ENCODE peak calls at places on chromosomes 1 and 21, in ten cellular contexts. One of them, this sample, is unnamed.

GRCh38 chr1:84997667-84998600 is 1.0 kb upstream of the MCOLN2 start:
- DNase-seq in T-cell: no peak
- DNase-seq in GM04504: no peak
- DNase-seq in stimulated activated CD8-positive, alpha-beta memory T cell treated with anti-CD3 and anti-CD28 coated beads, Interleukin-7, amount 100 ng/mL, for 1 hour: no peak
- DNase-seq in GM12891: no peak
- DNase-seq in nephron progenitor cell: peak; percentile 52
- DNase-seq in left ventricle myocardium superior: peak; percentile 30
- DNase-seq in adipocyte: peak; percentile 48
- DNase-seq in ELR: peak; percentile 34
- DNase-seq in activated CD8-positive, alpha-beta memory T cell treated with anti-CD3 and anti-CD28 coated beads for 4 hours: no peak
- DNase-seq in this sample: no peak

GRCh38 chr1:17200756-17201155 is 4.2 kb upstream of the PADI1 start:
- DNase-seq in T-cell: no peak
- DNase-seq in GM04504: no peak
- DNase-seq in stimulated activated CD8-positive, alpha-beta memory T cell treated with anti-CD3 and anti-CD28 coated beads, Interleukin-7, amount 100 ng/mL, for 1 hour: no peak
- DNase-seq in GM12891: no peak
- DNase-seq in nephron progenitor cell: no peak
- DNase-seq in left ventricle myocardium superior: no peak
- DNase-seq in adipocyte: no peak
- DNase-seq in ELR: no peak
- DNase-seq in activated CD8-positive, alpha-beta memory T cell treated with anti-CD3 and anti-CD28 coated beads for 4 hours: no peak
- DNase-seq in this sample: no peak

GRCh38 chr1:235060607-235061470 is 67.8 kb downstream of the TOMM20 start:
- DNase-seq in T-cell: no peak
- DNase-seq in GM04504: no peak
- DNase-seq in stimulated activated CD8-positive, alpha-beta memory T cell treated with anti-CD3 and anti-CD28 coated beads, Interleukin-7, amount 100 ng/mL, for 1 hour: no peak
- DNase-seq in GM12891: no peak
- DNase-seq in nephron progenitor cell: no peak
- DNase-seq in left ventricle myocardium superior: no peak
- DNase-seq in adipocyte: peak; percentile 38
- DNase-seq in ELR: no peak
- DNase-seq in activated CD8-positive, alpha-beta memory T cell treated with anti-CD3 and anti-CD28 coated beads for 4 hours: no peak
- DNase-seq in this sample: peak; percentile 75

GRCh38 chr1:162389971-162390370 is 8.4 kb downstream of the C1orf226 start:
- DNase-seq in T-cell: no peak
- DNase-seq in GM04504: no peak
- DNase-seq in stimulated activated CD8-positive, alpha-beta memory T cell treated with anti-CD3 and anti-CD28 coated beads, Interleukin-7, amount 100 ng/mL, for 1 hour: no peak
- DNase-seq in GM12891: no peak
- DNase-seq in nephron progenitor cell: no peak
- DNase-seq in left ventricle myocardium superior: no peak
- DNase-seq in adipocyte: no peak
- DNase-seq in ELR: no peak
- DNase-seq in activated CD8-positive, alpha-beta memory T cell treated with anti-CD3 and anti-CD28 coated beads for 4 hours: no peak
- DNase-seq in this sample: no peak

GRCh38 chr1:113684153-113684541 is 75.1 kb downstream of the PHTF1 start:
- DNase-seq in T-cell: no peak
- DNase-seq in GM04504: peak; percentile 21
- DNase-seq in stimulated activated CD8-positive, alpha-beta memory T cell treated with anti-CD3 and anti-CD28 coated beads, Interleukin-7, amount 100 ng/mL, for 1 hour: no peak
- DNase-seq in GM12891: no peak
- DNase-seq in nephron progenitor cell: no peak
- DNase-seq in left ventricle myocardium superior: peak; percentile 78
- DNase-seq in adipocyte: peak; percentile 22
- DNase-seq in ELR: no peak
- DNase-seq in activated CD8-positive, alpha-beta memory T cell treated with anti-CD3 and anti-CD28 coated beads for 4 hours: no peak
- DNase-seq in this sample: peak; percentile 86

GRCh38 chr1:143735764-143736461 is 235.9 kb downstream of the FAM72C start:
- DNase-seq in T-cell: no peak
- DNase-seq in GM04504: no peak
- DNase-seq in stimulated activated CD8-positive, alpha-beta memory T cell treated with anti-CD3 and anti-CD28 coated beads, Interleukin-7, amount 100 ng/mL, for 1 hour: no peak
- DNase-seq in GM12891: no peak
- DNase-seq in nephron progenitor cell: no peak
- DNase-seq in left ventricle myocardium superior: peak; percentile 25
- DNase-seq in adipocyte: peak; percentile 10
- DNase-seq in ELR: peak; percentile 8
- DNase-seq in activated CD8-positive, alpha-beta memory T cell treated with anti-CD3 and anti-CD28 coated beads for 4 hours: no peak
- DNase-seq in this sample: no peak

GRCh38 chr1:7471836-7472235 is 299.3 kb upstream of the VAMP3 start:
- DNase-seq in T-cell: no peak
- DNase-seq in GM04504: peak; percentile 66
- DNase-seq in stimulated activated CD8-positive, alpha-beta memory T cell treated with anti-CD3 and anti-CD28 coated beads, Interleukin-7, amount 100 ng/mL, for 1 hour: no peak
- DNase-seq in GM12891: no peak
- DNase-seq in nephron progenitor cell: no peak
- DNase-seq in left ventricle myocardium superior: no peak
- DNase-seq in adipocyte: peak; percentile 83
- DNase-seq in ELR: peak; percentile 78
- DNase-seq in activated CD8-positive, alpha-beta memory T cell treated with anti-CD3 and anti-CD28 coated beads for 4 hours: no peak
- DNase-seq in this sample: peak; percentile 56

GRCh38 chr1:14869197-14869596 is 270.7 kb downstream of the KAZN start:
- DNase-seq in T-cell: no peak
- DNase-seq in GM04504: no peak
- DNase-seq in stimulated activated CD8-positive, alpha-beta memory T cell treated with anti-CD3 and anti-CD28 coated beads, Interleukin-7, amount 100 ng/mL, for 1 hour: no peak
- DNase-seq in GM12891: no peak
- DNase-seq in nephron progenitor cell: no peak
- DNase-seq in left ventricle myocardium superior: no peak
- DNase-seq in adipocyte: peak; percentile 7
- DNase-seq in ELR: peak; percentile 3
- DNase-seq in activated CD8-positive, alpha-beta memory T cell treated with anti-CD3 and anti-CD28 coated beads for 4 hours: no peak
- DNase-seq in this sample: no peak

GRCh38 chr1:89844860-89845259 is 24.0 kb downstream of the LRRC8D start:
- DNase-seq in T-cell: no peak
- DNase-seq in GM04504: no peak
- DNase-seq in stimulated activated CD8-positive, alpha-beta memory T cell treated with anti-CD3 and anti-CD28 coated beads, Interleukin-7, amount 100 ng/mL, for 1 hour: no peak
- DNase-seq in GM12891: no peak
- DNase-seq in nephron progenitor cell: no peak
- DNase-seq in left ventricle myocardium superior: no peak
- DNase-seq in adipocyte: no peak
- DNase-seq in ELR: no peak
- DNase-seq in activated CD8-positive, alpha-beta memory T cell treated with anti-CD3 and anti-CD28 coated beads for 4 hours: no peak
- DNase-seq in this sample: no peak

GRCh38 chr1:93416183-93416582 is 31.7 kb upstream of the FNBP1L start:
- DNase-seq in T-cell: no peak
- DNase-seq in GM04504: no peak
- DNase-seq in stimulated activated CD8-positive, alpha-beta memory T cell treated with anti-CD3 and anti-CD28 coated beads, Interleukin-7, amount 100 ng/mL, for 1 hour: no peak
- DNase-seq in GM12891: no peak
- DNase-seq in nephron progenitor cell: no peak
- DNase-seq in left ventricle myocardium superior: no peak
- DNase-seq in adipocyte: no peak
- DNase-seq in ELR: no peak
- DNase-seq in activated CD8-positive, alpha-beta memory T cell treated with anti-CD3 and anti-CD28 coated beads for 4 hours: no peak
- DNase-seq in this sample: no peak

GRCh38 chr1:24910751-24911650 is 19.1 kb downstream of the RUNX3 start:
- DNase-seq in T-cell: peak; percentile 43
- DNase-seq in GM04504: no peak
- DNase-seq in stimulated activated CD8-positive, alpha-beta memory T cell treated with anti-CD3 and anti-CD28 coated beads, Interleukin-7, amount 100 ng/mL, for 1 hour: peak; percentile 66
- DNase-seq in GM12891: no peak
- DNase-seq in nephron progenitor cell: peak; percentile 4
- DNase-seq in left ventricle myocardium superior: no peak
- DNase-seq in adipocyte: no peak
- DNase-seq in ELR: peak; percentile 56
- DNase-seq in activated CD8-positive, alpha-beta memory T cell treated with anti-CD3 and anti-CD28 coated beads for 4 hours: peak; percentile 72
- DNase-seq in this sample: peak; percentile 14

GRCh38 chr1:61609040-61609439 is 115.9 kb downstream of the TM2D1 start:
- DNase-seq in T-cell: no peak
- DNase-seq in GM04504: no peak
- DNase-seq in stimulated activated CD8-positive, alpha-beta memory T cell treated with anti-CD3 and anti-CD28 coated beads, Interleukin-7, amount 100 ng/mL, for 1 hour: no peak
- DNase-seq in GM12891: no peak
- DNase-seq in nephron progenitor cell: no peak
- DNase-seq in left ventricle myocardium superior: no peak
- DNase-seq in adipocyte: no peak
- DNase-seq in ELR: no peak
- DNase-seq in activated CD8-positive, alpha-beta memory T cell treated with anti-CD3 and anti-CD28 coated beads for 4 hours: no peak
- DNase-seq in this sample: no peak

GRCh38 chr1:223662943-223663342 is 2.6 kb downstream of the CAPN8 start:
- DNase-seq in T-cell: no peak
- DNase-seq in GM04504: no peak
- DNase-seq in stimulated activated CD8-positive, alpha-beta memory T cell treated with anti-CD3 and anti-CD28 coated beads, Interleukin-7, amount 100 ng/mL, for 1 hour: no peak
- DNase-seq in GM12891: no peak
- DNase-seq in nephron progenitor cell: no peak
- DNase-seq in left ventricle myocardium superior: no peak
- DNase-seq in adipocyte: no peak
- DNase-seq in ELR: no peak
- DNase-seq in activated CD8-positive, alpha-beta memory T cell treated with anti-CD3 and anti-CD28 coated beads for 4 hours: no peak
- DNase-seq in this sample: no peak

GRCh38 chr21:41816583-41817165 is 49.8 kb upstream of the RIPK4 start:
- DNase-seq in T-cell: peak; percentile 40
- DNase-seq in GM04504: peak; percentile 24
- DNase-seq in stimulated activated CD8-positive, alpha-beta memory T cell treated with anti-CD3 and anti-CD28 coated beads, Interleukin-7, amount 100 ng/mL, for 1 hour: peak; percentile 15
- DNase-seq in GM12891: peak; percentile 91
- DNase-seq in nephron progenitor cell: peak; percentile 73
- DNase-seq in left ventricle myocardium superior: peak; percentile 76
- DNase-seq in adipocyte: peak; percentile 77
- DNase-seq in ELR: peak; percentile 62
- DNase-seq in activated CD8-positive, alpha-beta memory T cell treated with anti-CD3 and anti-CD28 coated beads for 4 hours: peak; percentile 7
- DNase-seq in this sample: peak; percentile 84

GRCh38 chr1:2471587-2472001 is 4.5 kb upstream of the PLCH2 start:
- DNase-seq in T-cell: no peak
- DNase-seq in GM04504: no peak
- DNase-seq in stimulated activated CD8-positive, alpha-beta memory T cell treated with anti-CD3 and anti-CD28 coated beads, Interleukin-7, amount 100 ng/mL, for 1 hour: no peak
- DNase-seq in GM12891: no peak
- DNase-seq in nephron progenitor cell: no peak
- DNase-seq in left ventricle myocardium superior: no peak
- DNase-seq in adipocyte: no peak
- DNase-seq in ELR: no peak
- DNase-seq in activated CD8-positive, alpha-beta memory T cell treated with anti-CD3 and anti-CD28 coated beads for 4 hours: no peak
- DNase-seq in this sample: no peak

GRCh38 chr1:118275716-118276115 is 90.7 kb upstream of the SPAG17 start:
- DNase-seq in T-cell: no peak
- DNase-seq in GM04504: no peak
- DNase-seq in stimulated activated CD8-positive, alpha-beta memory T cell treated with anti-CD3 and anti-CD28 coated beads, Interleukin-7, amount 100 ng/mL, for 1 hour: no peak
- DNase-seq in GM12891: no peak
- DNase-seq in nephron progenitor cell: no peak
- DNase-seq in left ventricle myocardium superior: no peak
- DNase-seq in adipocyte: no peak
- DNase-seq in ELR: no peak
- DNase-seq in activated CD8-positive, alpha-beta memory T cell treated with anti-CD3 and anti-CD28 coated beads for 4 hours: no peak
- DNase-seq in this sample: no peak

GRCh38 chr1:228109962-228110488 is 926 bp upstream of the MRPL55 start:
- DNase-seq in T-cell: no peak
- DNase-seq in GM04504: no peak
- DNase-seq in stimulated activated CD8-positive, alpha-beta memory T cell treated with anti-CD3 and anti-CD28 coated beads, Interleukin-7, amount 100 ng/mL, for 1 hour: no peak
- DNase-seq in GM12891: no peak
- DNase-seq in nephron progenitor cell: no peak
- DNase-seq in left ventricle myocardium superior: no peak
- DNase-seq in adipocyte: peak; percentile 39
- DNase-seq in ELR: peak; percentile 43
- DNase-seq in activated CD8-positive, alpha-beta memory T cell treated with anti-CD3 and anti-CD28 coated beads for 4 hours: no peak
- DNase-seq in this sample: peak; percentile 63

GRCh38 chr1:240111558-240111957 is 19.9 kb downstream of the FMN2 start:
- DNase-seq in T-cell: no peak
- DNase-seq in GM04504: no peak
- DNase-seq in stimulated activated CD8-positive, alpha-beta memory T cell treated with anti-CD3 and anti-CD28 coated beads, Interleukin-7, amount 100 ng/mL, for 1 hour: no peak
- DNase-seq in GM12891: no peak
- DNase-seq in nephron progenitor cell: no peak
- DNase-seq in left ventricle myocardium superior: no peak
- DNase-seq in adipocyte: no peak
- DNase-seq in ELR: peak; percentile 40
- DNase-seq in activated CD8-positive, alpha-beta memory T cell treated with anti-CD3 and anti-CD28 coated beads for 4 hours: no peak
- DNase-seq in this sample: no peak

GRCh38 chr1:84877592-84877991 is 15.4 kb downstream of the LPAR3 start:
- DNase-seq in T-cell: no peak
- DNase-seq in GM04504: no peak
- DNase-seq in stimulated activated CD8-positive, alpha-beta memory T cell treated with anti-CD3 and anti-CD28 coated beads, Interleukin-7, amount 100 ng/mL, for 1 hour: no peak
- DNase-seq in GM12891: no peak
- DNase-seq in nephron progenitor cell: no peak
- DNase-seq in left ventricle myocardium superior: no peak
- DNase-seq in adipocyte: peak; percentile 26
- DNase-seq in ELR: peak; percentile 87
- DNase-seq in activated CD8-positive, alpha-beta memory T cell treated with anti-CD3 and anti-CD28 coated beads for 4 hours: no peak
- DNase-seq in this sample: no peak

GRCh38 chr1:156639601-156640101 is 2.3 kb upstream of the BCAN start:
- DNase-seq in T-cell: no peak
- DNase-seq in GM04504: no peak
- DNase-seq in stimulated activated CD8-positive, alpha-beta memory T cell treated with anti-CD3 and anti-CD28 coated beads, Interleukin-7, amount 100 ng/mL, for 1 hour: no peak
- DNase-seq in GM12891: no peak
- DNase-seq in nephron progenitor cell: no peak
- DNase-seq in left ventricle myocardium superior: no peak
- DNase-seq in adipocyte: no peak
- DNase-seq in ELR: peak; percentile 63
- DNase-seq in activated CD8-positive, alpha-beta memory T cell treated with anti-CD3 and anti-CD28 coated beads for 4 hours: no peak
- DNase-seq in this sample: no peak

GRCh38 chr1:111202366-111202706 is 1.9 kb upstream of the DENND2D start:
- DNase-seq in T-cell: no peak
- DNase-seq in GM04504: no peak
- DNase-seq in stimulated activated CD8-positive, alpha-beta memory T cell treated with anti-CD3 and anti-CD28 coated beads, Interleukin-7, amount 100 ng/mL, for 1 hour: no peak
- DNase-seq in GM12891: no peak
- DNase-seq in nephron progenitor cell: no peak
- DNase-seq in left ventricle myocardium superior: no peak
- DNase-seq in adipocyte: no peak
- DNase-seq in ELR: no peak
- DNase-seq in activated CD8-positive, alpha-beta memory T cell treated with anti-CD3 and anti-CD28 coated beads for 4 hours: no peak
- DNase-seq in this sample: no peak

GRCh38 chr1:71464016-71464415 is 383.2 kb upstream of the ZRANB2 start:
- DNase-seq in T-cell: no peak
- DNase-seq in GM04504: peak; percentile 27
- DNase-seq in stimulated activated CD8-positive, alpha-beta memory T cell treated with anti-CD3 and anti-CD28 coated beads, Interleukin-7, amount 100 ng/mL, for 1 hour: no peak
- DNase-seq in GM12891: no peak
- DNase-seq in nephron progenitor cell: no peak
- DNase-seq in left ventricle myocardium superior: no peak
- DNase-seq in adipocyte: no peak
- DNase-seq in ELR: peak; percentile 67
- DNase-seq in activated CD8-positive, alpha-beta memory T cell treated with anti-CD3 and anti-CD28 coated beads for 4 hours: no peak
- DNase-seq in this sample: no peak

GRCh38 chr21:36164427-36164784 is 7.8 kb downstream of the DOP1B start:
- DNase-seq in T-cell: no peak
- DNase-seq in GM04504: no peak
- DNase-seq in stimulated activated CD8-positive, alpha-beta memory T cell treated with anti-CD3 and anti-CD28 coated beads, Interleukin-7, amount 100 ng/mL, for 1 hour: no peak
- DNase-seq in GM12891: no peak
- DNase-seq in nephron progenitor cell: no peak
- DNase-seq in left ventricle myocardium superior: no peak
- DNase-seq in adipocyte: peak; percentile 15
- DNase-seq in ELR: no peak
- DNase-seq in activated CD8-positive, alpha-beta memory T cell treated with anti-CD3 and anti-CD28 coated beads for 4 hours: no peak
- DNase-seq in this sample: no peak

GRCh38 chr21:41630249-41630648 is 122.3 kb upstream of the TMPRSS2 start:
- DNase-seq in T-cell: no peak
- DNase-seq in GM04504: peak; percentile 100
- DNase-seq in stimulated activated CD8-positive, alpha-beta memory T cell treated with anti-CD3 and anti-CD28 coated beads, Interleukin-7, amount 100 ng/mL, for 1 hour: no peak
- DNase-seq in GM12891: no peak
- DNase-seq in nephron progenitor cell: no peak
- DNase-seq in left ventricle myocardium superior: no peak
- DNase-seq in adipocyte: peak; percentile 56
- DNase-seq in ELR: peak; percentile 100
- DNase-seq in activated CD8-positive, alpha-beta memory T cell treated with anti-CD3 and anti-CD28 coated beads for 4 hours: no peak
- DNase-seq in this sample: no peak

GRCh38 chr1:198155253-198155652 is 1.5 kb upstream of the NEK7 start:
- DNase-seq in T-cell: no peak
- DNase-seq in GM04504: no peak
- DNase-seq in stimulated activated CD8-positive, alpha-beta memory T cell treated with anti-CD3 and anti-CD28 coated beads, Interleukin-7, amount 100 ng/mL, for 1 hour: no peak
- DNase-seq in GM12891: no peak
- DNase-seq in nephron progenitor cell: no peak
- DNase-seq in left ventricle myocardium superior: no peak
- DNase-seq in adipocyte: peak; percentile 82
- DNase-seq in ELR: peak; percentile 82
- DNase-seq in activated CD8-positive, alpha-beta memory T cell treated with anti-CD3 and anti-CD28 coated beads for 4 hours: no peak
- DNase-seq in this sample: no peak

GRCh38 chr1:205976708-205977107 is 26.5 kb downstream of the RAB7B start:
- DNase-seq in T-cell: no peak
- DNase-seq in GM04504: no peak
- DNase-seq in stimulated activated CD8-positive, alpha-beta memory T cell treated with anti-CD3 and anti-CD28 coated beads, Interleukin-7, amount 100 ng/mL, for 1 hour: no peak
- DNase-seq in GM12891: no peak
- DNase-seq in nephron progenitor cell: peak; percentile 32
- DNase-seq in left ventricle myocardium superior: peak; percentile 84
- DNase-seq in adipocyte: peak; percentile 32
- DNase-seq in ELR: peak; percentile 82
- DNase-seq in activated CD8-positive, alpha-beta memory T cell treated with anti-CD3 and anti-CD28 coated beads for 4 hours: no peak
- DNase-seq in this sample: peak; percentile 48

GRCh38 chr1:182217967-182218366 is 156.5 kb upstream of the ZNF648 start:
- DNase-seq in T-cell: no peak
- DNase-seq in GM04504: no peak
- DNase-seq in stimulated activated CD8-positive, alpha-beta memory T cell treated with anti-CD3 and anti-CD28 coated beads, Interleukin-7, amount 100 ng/mL, for 1 hour: no peak
- DNase-seq in GM12891: no peak
- DNase-seq in nephron progenitor cell: no peak
- DNase-seq in left ventricle myocardium superior: no peak
- DNase-seq in adipocyte: no peak
- DNase-seq in ELR: peak; percentile 35
- DNase-seq in activated CD8-positive, alpha-beta memory T cell treated with anti-CD3 and anti-CD28 coated beads for 4 hours: no peak
- DNase-seq in this sample: no peak

GRCh38 chr1:241532173-241532553 is at the start of gene KMO:
- DNase-seq in T-cell: no peak
- DNase-seq in GM04504: no peak
- DNase-seq in stimulated activated CD8-positive, alpha-beta memory T cell treated with anti-CD3 and anti-CD28 coated beads, Interleukin-7, amount 100 ng/mL, for 1 hour: no peak
- DNase-seq in GM12891: no peak
- DNase-seq in nephron progenitor cell: no peak
- DNase-seq in left ventricle myocardium superior: no peak
- DNase-seq in adipocyte: no peak
- DNase-seq in ELR: peak; percentile 49
- DNase-seq in activated CD8-positive, alpha-beta memory T cell treated with anti-CD3 and anti-CD28 coated beads for 4 hours: no peak
- DNase-seq in this sample: no peak